ENCODE peak calls at places on chromosomes 6 and 20, in six cellular contexts. One of them, this sample, is unnamed.

GRCh38 chr6:129312865-129313264 is 397.1 kb downstream of the ARHGAP18 start:
- DNase-seq in H9: no peak
- DNase-seq in AG08395: peak
- DNase-seq in OCI-LY7: no peak
- DNase-seq in lung microvascular endothelial cell: peak
- DNase-seq in GM04504: peak
- DNase-seq in this sample: no peak

GRCh38 chr20:25077610-25078169 is 4.3 kb downstream of the VSX1 start:
- DNase-seq in lung microvascular endothelial cell: no peak
- DNase-seq in AG08395: peak
- DNase-seq in OCI-LY7: no peak
- DNase-seq in H9: peak
- DNase-seq in GM04504: no peak
- DNase-seq in this sample: no peak

GRCh38 chr20:44020406-44021148 is 105.9 kb downstream of the TOX2 start:
- DNase-seq in lung microvascular endothelial cell: no peak
- DNase-seq in H9: peak
- DNase-seq in AG08395: no peak
- DNase-seq in OCI-LY7: no peak
- DNase-seq in GM04504: no peak
- DNase-seq in this sample: no peak

GRCh38 chr6:2038096-2038495 is 207.3 kb downstream of the GMDS start:
- DNase-seq in AG08395: no peak
- DNase-seq in OCI-LY7: no peak
- DNase-seq in lung microvascular endothelial cell: no peak
- DNase-seq in GM04504: no peak
- DNase-seq in H9: no peak
- DNase-seq in this sample: peak

GRCh38 chr6:158705386-158706126 is 55.7 kb downstream of the SYTL3 start:
- DNase-seq in AG08395: no peak
- DNase-seq in OCI-LY7: no peak
- DNase-seq in H9: no peak
- DNase-seq in lung microvascular endothelial cell: no peak
- DNase-seq in GM04504: no peak
- DNase-seq in this sample: no peak

GRCh38 chr6:7338031-7338430 is 25.0 kb upstream of the SSR1 start:
- DNase-seq in OCI-LY7: no peak
- DNase-seq in H9: no peak
- DNase-seq in GM04504: no peak
- DNase-seq in lung microvascular endothelial cell: no peak
- DNase-seq in AG08395: no peak
- DNase-seq in this sample: no peak

GRCh38 chr6:110517601-110518280 is 41.3 kb upstream of the SLC22A16 start:
- DNase-seq in AG08395: no peak
- DNase-seq in GM04504: no peak
- DNase-seq in OCI-LY7: no peak
- DNase-seq in H9: no peak
- DNase-seq in lung microvascular endothelial cell: no peak
- DNase-seq in this sample: no peak

GRCh38 chr6:169589293-169589692 is 112.5 kb downstream of the WDR27 start:
- DNase-seq in lung microvascular endothelial cell: peak
- DNase-seq in OCI-LY7: peak
- DNase-seq in AG08395: peak
- DNase-seq in H9: no peak
- DNase-seq in GM04504: no peak
- DNase-seq in this sample: peak

GRCh38 chr6:105839266-105839665 is 246.9 kb upstream of the PRDM1 start:
- DNase-seq in AG08395: peak
- DNase-seq in lung microvascular endothelial cell: no peak
- DNase-seq in OCI-LY7: no peak
- DNase-seq in GM04504: no peak
- DNase-seq in H9: no peak
- DNase-seq in this sample: no peak

GRCh38 chr6:88730602-88731001 is 232.8 kb downstream of the RNGTT start:
- DNase-seq in H9: peak
- DNase-seq in OCI-LY7: no peak
- DNase-seq in GM04504: no peak
- DNase-seq in lung microvascular endothelial cell: peak
- DNase-seq in AG08395: no peak
- DNase-seq in this sample: no peak

GRCh38 chr6:112330877-112331260 is 16.3 kb upstream of the RFPL4B start:
- DNase-seq in lung microvascular endothelial cell: no peak
- DNase-seq in OCI-LY7: no peak
- DNase-seq in AG08395: no peak
- DNase-seq in GM04504: no peak
- DNase-seq in H9: no peak
- DNase-seq in this sample: no peak

GRCh38 chr6:26422329-26422728 is 18.0 kb upstream of the BTN3A3 start:
- DNase-seq in H9: no peak
- DNase-seq in GM04504: no peak
- DNase-seq in lung microvascular endothelial cell: no peak
- DNase-seq in OCI-LY7: no peak
- DNase-seq in AG08395: no peak
- DNase-seq in this sample: no peak

This sample was measured in SW480.